ENCODE peak calls at places on chromosomes 2 and 18, in five cellular contexts. I, J, W, T and Q are unnamed samples.

GRCh38 chr2:176139170-176139611 is 9.7 kb downstream of the HOXD8 start:
- DNase-seq in I (no peak), J (no peak), W (peak), T (no peak), Q (no peak)

GRCh38 chr2:124778076-124778475 is 753.0 kb downstream of the CNTNAP5 start:
- DNase-seq in I (no peak), J (no peak), W (no peak), T (no peak), Q (no peak)

GRCh38 chr2:241739651-241740050 is 5.2 kb downstream of the D2HGDH start:
- DNase-seq in I (no peak), J (no peak), W (no peak), T (no peak), Q (no peak)

GRCh38 chr18:23228102-23229051 is 93.1 kb downstream of the CABLES1 start:
- DNase-seq in I (no peak), J (no peak), W (no peak), T (peak), Q (no peak)

GRCh38 chr2:43139996-43140621 is 86.3 kb downstream of the ZFP36L2 start:
- DNase-seq in I (no peak), J (no peak), W (no peak), T (no peak), Q (no peak)

GRCh38 chr2:230521386-230521785 is 105.4 kb downstream of the SP100 start:
- DNase-seq in I (no peak), J (no peak), W (no peak), T (no peak), Q (no peak)

GRCh38 chr2:147549054-147549453 is 295.8 kb upstream of the ACVR2A start:
- DNase-seq in I (no peak), J (no peak), W (no peak), T (no peak), Q (no peak)

GRCh38 chr2:157466764-157467163 is 22.9 kb upstream of the CYTIP start:
- DNase-seq in I (no peak), J (no peak), W (no peak), T (no peak), Q (no peak)

GRCh38 chr2:73383036-73383435 is 2.6 kb upstream of the ALMS1 start:
- DNase-seq in I (no peak), J (no peak), W (no peak), T (no peak), Q (no peak)

GRCh38 chr18:70288851-70289328 is at the start of gene SOCS6:
- DNase-seq in I (no peak), J (no peak), W (peak), T (no peak), Q (no peak)

GRCh38 chr2:238738917-238739316 is 109.0 kb upstream of the TWIST2 start:
- DNase-seq in I (no peak), J (no peak), W (no peak), T (no peak), Q (no peak)

GRCh38 chr2:62175728-62176127 is 20.2 kb upstream of the B3GNT2 start:
- DNase-seq in I (no peak), J (no peak), W (no peak), T (no peak), Q (no peak)

GRCh38 chr2:23662941-23663729 is 263.8 kb downstream of the ATAD2B start:
- DNase-seq in I (no peak), J (no peak), W (no peak), T (no peak), Q (no peak)

GRCh38 chr2:174631009-174631981 is 33.7 kb upstream of the WIPF1 start:
- DNase-seq in I (no peak), J (no peak), W (no peak), T (no peak), Q (no peak)

GRCh38 chr2:217642944-217643343 is 359.9 kb downstream of the TNS1 start:
- DNase-seq in I (no peak), J (no peak), W (no peak), T (no peak), Q (no peak)

GRCh38 chr2:2667690-2668089 is 336.6 kb upstream of the MYT1L start:
- DNase-seq in I (no peak), J (no peak), W (no peak), T (no peak), Q (no peak)
- TF ChIP-seq EP300 in I (no peak), J (no peak), W (no peak), T (no peak), Q (no peak)

GRCh38 chr2:54336136-54336976 is 80.3 kb upstream of the TSPYL6 start:
- DNase-seq in I (no peak), J (no peak), W (no peak), T (no peak), Q (no peak)
- TF ChIP-seq KDM1A in I (no peak), J (no peak), W (no peak), T (no peak), Q (no peak)

GRCh38 chr2:134777593-134777992 is 58.8 kb upstream of the TMEM163 start:
- DNase-seq in I (no peak), J (no peak), W (no peak), T (no peak), Q (no peak)

GRCh38 chr2:134774786-134775641 is 56.2 kb upstream of the TMEM163 start:
- DNase-seq in I (no peak), J (no peak), W (no peak), T (no peak), Q (no peak)

GRCh38 chr2:134780977-134781376 is 57.4 kb upstream of the ACMSD start:
- DNase-seq in I (no peak), J (no peak), W (no peak), T (no peak), Q (no peak)

GRCh38 chr2:134776836-134777235 is 58.0 kb upstream of the TMEM163 start:
- DNase-seq in I (no peak), J (no peak), W (no peak), T (no peak), Q (no peak)

GRCh38 chr2:134778372-134778771 is 59.6 kb upstream of the TMEM163 start:
- DNase-seq in I (peak), J (peak), W (no peak), T (no peak), Q (peak)
- TF ChIP-seq CTCF in I (peak), J (peak), W (peak), T (peak), Q (peak)

GRCh38 chr2:104790100-104790811 is 63.7 kb upstream of the POU3F3 start:
- DNase-seq in I (no peak), J (no peak), W (peak), T (no peak), Q (no peak)
- TF ChIP-seq EP300 in I (no peak), J (no peak), W (no peak), T (no peak), Q (no peak)

GRCh38 chr18:73668051-73668450 is 479.6 kb downstream of the FBXO15 start:
- DNase-seq in I (no peak), J (no peak), W (no peak), T (no peak), Q (no peak)

GRCh38 chr18:73670046-73670445 is 477.6 kb downstream of the FBXO15 start:
- DNase-seq in I (no peak), J (no peak), W (no peak), T (no peak), Q (no peak)

GRCh38 chr18:73666772-73667171 is 480.9 kb downstream of the FBXO15 start:
- DNase-seq in I (no peak), J (no peak), W (no peak), T (no peak), Q (no peak)

GRCh38 chr18:73670536-73670935 is 477.1 kb downstream of the FBXO15 start:
- DNase-seq in I (no peak), J (no peak), W (no peak), T (no peak), Q (no peak)

DNA sequence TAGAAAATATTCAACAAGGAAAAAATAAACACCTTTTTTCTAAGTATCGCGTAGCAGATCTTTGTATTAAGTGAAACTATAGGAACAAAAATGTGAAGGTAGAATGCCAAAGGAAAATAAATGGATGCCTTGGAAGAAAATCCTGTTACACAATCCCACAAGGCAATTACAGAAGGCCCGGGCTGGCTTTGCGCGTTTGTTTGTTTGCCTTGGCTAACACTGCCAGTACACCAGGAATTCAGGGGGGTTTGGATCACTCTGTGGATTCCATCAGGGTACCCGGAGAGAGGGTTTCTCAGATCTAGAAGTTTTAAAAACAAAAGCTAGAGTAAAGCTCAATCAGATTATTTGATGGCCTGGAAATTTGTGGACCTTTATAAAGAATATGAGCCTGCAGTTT is 478.3 kb downstream of the FBXO15 start:
- DNase-seq in I (no peak), J (no peak), W (no peak), T (no peak), Q (no peak)
- TF ChIP-seq KDM1A in I (no peak), J (no peak), W (no peak), T (no peak), Q (no peak)

DNA sequence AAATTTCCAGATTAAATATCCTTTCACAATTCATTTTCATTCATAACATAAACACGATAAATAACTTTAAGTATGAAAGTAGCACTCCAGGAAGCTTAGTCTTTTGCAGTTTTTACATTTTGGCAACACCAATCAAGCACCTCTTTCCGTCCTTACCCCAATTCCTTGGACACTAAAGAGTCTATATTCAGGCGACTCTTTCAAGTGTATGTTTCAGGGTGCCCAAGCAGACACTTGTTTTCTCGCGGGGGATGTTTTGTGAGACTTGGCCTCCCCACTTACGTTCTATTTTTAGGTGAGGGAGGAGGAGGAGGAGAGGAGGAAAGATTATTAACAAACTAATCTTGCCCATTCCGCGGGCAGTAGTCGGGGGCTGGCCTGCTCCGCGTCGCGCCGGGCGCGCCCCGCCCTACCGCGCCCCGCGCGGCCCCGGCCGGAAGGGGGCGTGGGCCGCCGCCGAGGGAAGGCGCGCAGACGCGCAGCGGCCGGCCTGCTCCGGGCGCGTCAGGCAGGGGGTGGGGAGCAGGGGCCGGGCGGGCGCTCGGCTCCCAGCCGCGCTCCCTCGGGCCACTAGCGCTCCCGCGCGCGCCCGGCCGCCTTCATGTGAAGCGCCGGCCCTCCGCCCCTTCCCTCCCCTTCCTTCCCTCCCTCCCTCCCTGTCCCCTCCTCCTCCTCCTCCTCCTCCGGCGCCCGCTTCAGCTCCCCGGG is at the start of gene ITPRID2:
- DNase-seq in I (peak), J (peak), W (no peak), T (no peak), Q (peak)
- TF ChIP-seq CTCF in I (no peak), J (peak), W (peak), T (no peak), Q (no peak)

GRCh38 chr18:80233899-80234298 is 13.4 kb downstream of the PARD6G start:
- DNase-seq in I (no peak), J (no peak), W (no peak), T (no peak), Q (no peak)

GRCh38 chr18:80232710-80233109 is 14.6 kb downstream of the PARD6G start:
- DNase-seq in I (no peak), J (no peak), W (peak), T (no peak), Q (no peak)

GRCh38 chr18:80232030-80232429 is 15.3 kb downstream of the PARD6G start:
- DNase-seq in I (no peak), J (no peak), W (peak), T (no peak), Q (no peak)

GRCh38 chr18:80234398-80234797 is 12.9 kb downstream of the PARD6G start:
- DNase-seq in I (no peak), J (no peak), W (no peak), T (no peak), Q (no peak)

GRCh38 chr18:80233201-80233835 is 14.0 kb downstream of the PARD6G start:
- DNase-seq in I (no peak), J (no peak), W (peak), T (no peak), Q (no peak)
- TF ChIP-seq EP300 in I (no peak), J (no peak), W (no peak), T (no peak), Q (no peak)

GRCh38 chr2:70939847-70940580 is 4.3 kb downstream of the ATP6V1B1 start:
- DNase-seq in I (no peak), J (no peak), W (peak), T (no peak), Q (no peak)
- TF ChIP-seq KDM1A in I (no peak), J (no peak), W (no peak), T (no peak), Q (no peak)

GRCh38 chr2:74659462-74659861 is 5.4 kb downstream of the SEMA4F start:
- DNase-seq in I (no peak), J (peak), W (no peak), T (no peak), Q (no peak)
- TF ChIP-seq CTCF in I (no peak), J (no peak), W (no peak), T (no peak), Q (no peak)

GRCh38 chr2:78082555-78082954 is 560.4 kb upstream of the LRRTM4 start:
- DNase-seq in I (no peak), J (no peak), W (no peak), T (no peak), Q (no peak)

GRCh38 chr2:78077637-78078036 is 555.5 kb upstream of the LRRTM4 start:
- DNase-seq in I (no peak), J (no peak), W (no peak), T (no peak), Q (no peak)
- TF ChIP-seq EP300 in I (no peak), J (no peak), W (no peak), T (no peak), Q (no peak)